ENCODE peak calls at places on chromosomes 11 and 22, in four cellular contexts. W is fibroblast of villous mesenchyme, P is kidney epithelial cell, U is fibroblast of pulmonary artery. B is an unnamed sample.
A peak's percentile ranks its signal among the peaks of the same experiment; 100 is the strongest.

GRCh38 chr11:119093951-119094815 is 7.5 kb downstream of the DPAGT1 start:
- DNase-seq in W (peak; percentile 55), P (no peak), U (peak; percentile 45), B (no peak)

GRCh38 chr11:78638704-78639380 is 64.2 kb upstream of the NARS2 start:
- DNase-seq in W (no peak), P (no peak), U (no peak), B (no peak)

GRCh38 chr22:30159561-30160353 is 79.5 kb downstream of the HORMAD2 start:
- DNase-seq in W (peak; percentile 73), P (peak; percentile 56), U (peak; percentile 83), B (peak; percentile 29)

GRCh38 chr11:72624496-72625201 is 49.6 kb downstream of the PDE2A start:
- DNase-seq in W (no peak), P (no peak), U (no peak), B (no peak)

GRCh38 chr22:42933783-42934144 is 76.7 kb upstream of the ARFGAP3 start:
- DNase-seq in W (peak; percentile 95), P (peak; percentile 77), U (peak; percentile 96), B (peak; percentile 88)

GRCh38 chr11:795638-796564 is 2.2 kb downstream of the SLC25A22 start:
- DNase-seq in W (peak; percentile 89), P (no peak), U (peak; percentile 73), B (no peak)

GRCh38 chr11:46026616-46027293 is 94.5 kb downstream of the PHF21A start:
- DNase-seq in W (peak; percentile 48), P (no peak), U (peak; percentile 57), B (no peak)

GRCh38 chr11:2077061-2077802 is 62.0 kb downstream of the IGF2 start:
- DNase-seq in W (peak; percentile 63), P (peak; percentile 53), U (peak; percentile 47), B (no peak)

GRCh38 chr11:91081440-91082088 is 858.7 kb upstream of the CHORDC1 start:
- DNase-seq in W (peak; percentile 76), P (peak; percentile 32), U (peak; percentile 52), B (no peak)

GRCh38 chr11:109552376-109552775 is 130.4 kb downstream of the C11orf87 start:
- DNase-seq in W (peak; percentile 20), P (no peak), U (no peak), B (no peak)

GRCh38 chr22:36104988-36105387 is 55.6 kb downstream of the APOL3 start:
- DNase-seq in W (peak; percentile 12), P (no peak), U (no peak), B (peak; percentile 32)

GRCh38 chr11:128593281-128593680 is 5.9 kb upstream of the ETS1 start:
- DNase-seq in W (peak; percentile 22), P (no peak), U (no peak), B (no peak)

GRCh38 chr22:34800265-34800664 is 265.7 kb upstream of the ISX start:
- DNase-seq in W (no peak), P (peak; percentile 54), U (no peak), B (no peak)

GRCh38 chr22:38118182-38118581 is 7.7 kb upstream of the BAIAP2L2 start:
- DNase-seq in W (no peak), P (no peak), U (no peak), B (no peak)

GRCh38 chr22:26847046-26847445 is 189.7 kb downstream of the MIAT start:
- DNase-seq in W (no peak), P (no peak), U (no peak), B (no peak)

GRCh38 chr11:17930544-17931144 is 82.2 kb downstream of the SERGEF start:
- DNase-seq in W (no peak), P (no peak), U (no peak), B (no peak)

GRCh38 chr22:27810566-27810965 is 9.0 kb upstream of the MN1 start:
- DNase-seq in W (peak; percentile 45), P (no peak), U (peak; percentile 50), B (no peak)

GRCh38 chr11:45022294-45023064 is 71.8 kb upstream of the TP53I11 start:
- DNase-seq in W (no peak), P (no peak), U (no peak), B (no peak)

GRCh38 chr11:127815316-127815715 is 772.0 kb downstream of the ETS1 start:
- DNase-seq in W (no peak), P (no peak), U (no peak), B (no peak)

GRCh38 chr11:125001073-125001764 is 47.2 kb downstream of the CCDC15 start:
- DNase-seq in W (no peak), P (no peak), U (no peak), B (no peak)

GRCh38 chr11:47178305-47178704 is 1.6 kb upstream of the ARFGAP2 start:
- DNase-seq in W (no peak), P (no peak), U (no peak), B (no peak)

GRCh38 chr11:133081730-133082452 is 450.4 kb downstream of the OPCML start:
- DNase-seq in W (no peak), P (no peak), U (no peak), B (no peak)
- TF ChIP-seq CTCF in W (no peak), P (no peak), U (no peak), B (no peak)

GRCh38 chr22:45318168-45318557 is 8.4 kb downstream of the FAM118A start:
- DNase-seq in W (peak; percentile 95), P (peak; percentile 28), U (peak; percentile 98), B (peak; percentile 81)
- H3K4me3 ChIP-seq in W (no peak overlapping the region), P (no peak overlapping the region), U (peak overlapping the region; percentile 15), B (no peak overlapping the region)

GRCh38 chr11:62000539-62001446 is 33.4 kb upstream of the FTH1 start:
- DNase-seq in W (no peak), P (no peak), U (no peak), B (no peak)

GRCh38 chr11:61996933-61997332 is 29.5 kb upstream of the FTH1 start:
- DNase-seq in W (no peak), P (no peak), U (no peak), B (no peak)

GRCh38 chr11:61999141-61999975 is 31.9 kb upstream of the FTH1 start:
- DNase-seq in W (peak; percentile 51), P (no peak), U (peak; percentile 43), B (peak; percentile 40)

DNA sequence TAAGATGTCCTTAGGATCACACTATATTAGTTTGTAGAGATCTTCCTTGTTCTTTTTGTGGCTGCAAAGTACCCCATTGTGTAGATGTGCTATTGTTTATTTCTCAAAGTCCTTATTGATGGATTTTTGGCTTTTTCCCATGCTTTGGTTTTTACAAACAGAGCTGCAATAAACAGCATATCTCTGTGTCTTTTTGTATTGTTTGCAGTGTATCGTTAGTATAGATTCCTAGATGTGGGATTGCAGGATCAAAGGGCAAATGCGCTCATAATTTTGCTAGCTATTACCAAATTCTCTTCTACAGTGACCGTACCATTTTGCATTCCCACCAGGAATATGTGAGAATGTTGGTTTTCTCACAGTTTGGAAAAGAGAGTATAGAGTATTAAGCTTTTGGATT is 27.5 kb upstream of the FTH1 start:
- DNase-seq in W (no peak), P (no peak), U (no peak), B (no peak)
- TF ChIP-seq CTCF in W (no peak), P (no peak), U (no peak), B (no peak)

GRCh38 chr11:65719887-65720236 is 736 bp downstream of the RNASEH2C start:
- DNase-seq in W (peak; percentile 37), P (no peak), U (peak; percentile 48), B (no peak)

GRCh38 chr11:65718531-65718930 is 2.1 kb downstream of the RNASEH2C start:
- DNase-seq in W (no peak), P (no peak), U (no peak), B (no peak)

GRCh38 chr11:65720237-65720934 is at the start of gene RNASEH2C:
- DNase-seq in W (peak; percentile 82), P (peak; percentile 47), U (peak; percentile 84), B (no peak)

GRCh38 chr11:65717906-65718305 is 2.7 kb downstream of the RNASEH2C start:
- DNase-seq in W (no peak), P (no peak), U (no peak), B (no peak)

DNA sequence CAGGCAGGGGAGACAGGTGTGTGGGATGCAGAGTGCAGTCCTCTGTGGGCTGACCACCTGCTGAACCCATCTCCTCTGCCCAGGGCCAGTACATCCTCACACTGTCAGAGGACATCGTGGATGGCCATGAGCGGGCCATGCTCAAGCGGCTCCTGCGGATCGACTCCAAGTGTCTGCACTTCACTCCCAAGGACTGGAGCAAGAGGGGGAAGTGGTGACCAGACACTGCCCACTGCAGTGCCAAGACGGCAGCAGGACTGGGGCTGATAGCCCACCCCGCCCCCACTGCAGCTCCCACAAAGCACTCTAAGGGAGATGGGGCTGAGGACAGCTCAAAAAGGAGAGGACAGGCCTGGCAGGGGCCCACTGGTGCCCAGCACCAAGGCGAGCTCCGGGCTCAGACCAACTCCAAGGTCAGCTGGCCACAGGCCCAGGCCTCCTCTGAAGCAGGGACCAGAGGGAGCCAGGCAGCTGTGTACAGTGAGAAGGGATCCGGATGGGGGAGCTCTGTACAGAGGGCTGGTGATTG is 1.6 kb downstream of the RNASEH2C start:
- DNase-seq in W (peak; percentile 11), P (no peak), U (peak; percentile 29), B (no peak)
- H3K4me3 ChIP-seq in W (peak overlapping the region; percentile 81), P (no peak overlapping the region), U (peak overlapping the region; percentile 85), B (peak overlapping the region; percentile 88)